ENCODE peak calls at places on chromosomes 1 and 21, in four cellular contexts. A, X, V and F are unnamed samples.

GRCh38 chr1:241022366-241022765 is 334.6 kb downstream of the RGS7 start:
- DNase-seq in A (no peak), V (no peak), X (no peak), F (no peak)

GRCh38 chr21:44930543-44930981 is 9.3 kb upstream of the SLX9 start:
- DNase-seq in V (no peak), A (no peak), X (no peak), F (no peak)

GRCh38 chr1:8428441-8428840 is 110.5 kb downstream of the SLC45A1 start:
- DNase-seq in A (no peak), V (no peak), X (no peak), F (no peak)

GRCh38 chr1:56931686-56932085 is 34.1 kb downstream of the C8B start:
- DNase-seq in V (no peak), X (no peak), A (no peak), F (no peak)

GRCh38 chr1:165397945-165398344 is 41.4 kb upstream of the LMX1A start:
- DNase-seq in A (no peak), V (no peak), X (no peak), F (no peak)

GRCh38 chr1:230509281-230509977 is 83.3 kb upstream of the PGBD5 start:
- DNase-seq in A (no peak), X (no peak), V (no peak), F (no peak)

GRCh38 chr21:16040601-16041000 is 310.8 kb downstream of the USP25 start:
- DNase-seq in A (no peak), V (peak; percentile 2), X (no peak), F (no peak)

GRCh38 chr1:57124768-57125446 is 159.1 kb upstream of the C8B start:
- DNase-seq in V (no peak), X (no peak), A (no peak), F (no peak)

GRCh38 chr1:178020968-178021640 is 51.2 kb upstream of the SEC16B start:
- DNase-seq in V (no peak), A (no peak), X (no peak), F (no peak)

GRCh38 chr1:86825294-86825693 is 88.6 kb downstream of the SELENOF start:
- DNase-seq in X (no peak), A (no peak), V (no peak), F (no peak)

GRCh38 chr21:29190920-29191319 is 60.5 kb downstream of the MAP3K7CL start:
- DNase-seq in A (no peak), X (no peak), V (peak; percentile 29), F (no peak)

GRCh38 chr1:71698186-71698585 is 584.2 kb downstream of the NEGR1 start:
- DNase-seq in A (no peak), X (no peak), V (no peak), F (no peak)

GRCh38 chr1:1891349-1892078 is 627 bp upstream of the GNB1 start:
- DNase-seq in X (peak; percentile 15), V (peak; percentile 42), A (peak; percentile 97), F (no peak)

GRCh38 chr1:1890506-1891348 is at the start of gene GNB1:
- DNase-seq in A (peak; percentile 93), X (peak; percentile 72), V (peak; percentile 70), F (no peak)

GRCh38 chr1:1892763-1893120 is 1.9 kb upstream of the GNB1 start:
- DNase-seq in V (no peak), A (no peak), X (no peak), F (no peak)

GRCh38 chr1:1893291-1893985 is 2.6 kb upstream of the GNB1 start:
- DNase-seq in A (no peak), V (no peak), X (no peak), F (no peak)

DNA sequence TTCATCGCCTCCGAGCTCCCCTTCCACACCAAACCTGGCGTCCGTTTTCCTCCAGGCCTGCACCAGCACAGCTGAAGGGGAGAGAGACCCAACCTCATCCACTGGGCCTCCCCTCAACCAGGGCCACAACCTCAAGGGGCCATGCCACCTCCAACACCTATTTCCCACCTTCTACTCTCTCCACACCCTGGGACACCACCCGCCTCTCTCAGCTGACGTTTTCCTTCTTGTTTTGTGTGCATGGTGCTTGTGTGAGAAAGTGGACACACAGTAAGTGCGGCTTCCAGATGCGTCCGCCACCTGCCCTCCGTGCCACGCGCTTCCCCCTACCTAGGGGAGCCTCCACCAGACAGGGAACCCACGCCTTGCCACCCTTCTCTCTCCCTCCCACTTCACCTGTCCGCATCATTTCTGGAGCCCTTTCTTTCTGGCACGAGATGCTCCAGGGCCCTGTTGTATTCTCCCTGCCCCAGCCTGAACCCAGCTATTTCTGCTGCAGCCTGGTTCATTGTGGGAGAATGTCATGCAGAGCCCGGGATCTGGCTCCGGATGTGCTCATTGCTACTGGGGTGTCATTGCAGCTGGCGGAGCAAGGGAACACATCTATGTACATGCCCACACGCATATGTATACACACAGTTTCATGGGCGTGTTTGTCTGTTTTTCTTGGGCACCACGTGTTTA is 1.3 kb upstream of the GNB1 start:
- DNase-seq in A (no peak), X (no peak), V (no peak), F (no peak)
- TF ChIP-seq TCF7L2 in A (no peak), X (no peak), V (no peak), F (no peak)

DNA sequence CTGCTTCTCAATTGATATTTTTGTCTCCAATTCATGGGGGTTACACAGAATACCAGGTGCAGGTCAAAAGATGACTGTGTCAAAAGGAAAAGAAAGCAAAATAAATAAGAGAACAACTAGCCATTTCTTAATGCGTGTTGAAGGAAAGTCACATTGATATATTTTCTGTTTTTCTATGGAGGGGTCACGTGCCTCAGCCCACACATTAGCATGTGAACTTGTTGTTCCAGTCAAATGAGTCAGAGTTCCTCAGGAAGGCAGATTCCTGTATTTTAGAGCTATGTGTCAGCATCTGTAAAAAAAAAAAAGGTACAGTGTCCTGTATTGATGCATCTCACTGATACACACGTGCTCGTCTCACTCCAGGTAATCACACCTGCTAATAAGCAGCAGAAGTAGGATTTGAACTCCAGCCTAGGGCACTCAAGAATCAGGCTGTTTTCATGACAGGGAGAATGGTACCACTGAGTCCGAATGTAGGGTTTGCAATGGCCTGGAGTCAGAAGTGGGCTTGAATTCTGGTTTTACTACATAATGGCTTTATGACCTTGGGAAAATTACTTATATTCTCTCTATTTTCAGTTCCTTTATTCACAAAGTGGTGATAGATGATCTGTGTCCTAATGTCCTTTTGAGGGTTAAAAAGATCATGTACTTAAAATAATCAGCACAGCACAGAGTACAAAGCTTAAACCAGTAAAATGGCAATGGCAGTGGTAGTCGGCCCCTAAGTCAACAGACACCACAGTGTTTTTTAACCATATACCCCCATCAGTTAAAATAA is 63.9 kb upstream of the HOOK1 start:
- DNase-seq in A (no peak), V (no peak), X (peak; percentile 37), F (no peak)
- TF ChIP-seq TCF7L2 in A (no peak), V (no peak), X (no peak), F (no peak)

DNA sequence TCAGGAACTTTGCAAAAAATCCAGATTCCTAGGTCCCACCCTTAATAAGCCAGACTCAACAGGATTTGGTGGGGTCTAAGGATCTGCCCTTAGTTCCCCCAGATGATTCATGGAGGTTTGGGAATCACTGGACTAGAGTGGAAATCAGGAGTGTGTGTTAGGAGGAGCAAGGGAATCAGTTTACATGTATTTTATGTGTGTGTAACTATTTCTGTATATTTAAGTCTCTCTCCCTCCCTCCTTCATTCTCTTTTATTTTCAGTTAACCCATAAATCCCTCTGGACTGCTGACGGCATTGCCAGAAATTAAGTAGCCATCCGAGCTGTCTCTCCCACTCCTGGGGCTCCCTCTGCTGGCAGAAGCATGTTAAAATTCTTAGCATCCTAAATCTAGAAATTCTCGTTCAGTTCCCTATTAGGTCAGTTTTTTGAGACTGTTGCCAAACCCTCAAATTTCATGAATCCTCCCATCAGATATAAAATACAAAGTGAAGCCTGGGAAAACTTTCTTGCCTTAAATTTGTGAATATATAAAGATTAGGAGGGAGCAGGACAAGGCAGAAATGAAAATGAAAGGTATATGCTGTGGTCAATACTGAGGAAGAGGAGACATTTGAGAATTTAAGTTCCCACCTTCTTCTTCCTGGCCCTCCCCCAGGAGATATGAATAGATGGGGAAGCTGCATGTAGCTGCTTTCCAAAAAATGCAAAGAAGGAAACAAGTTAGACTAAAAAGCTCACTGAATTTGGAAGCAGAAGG is 11.7 kb upstream of the HSD11B1 start:
- DNase-seq in A (peak; percentile 72), V (peak; percentile 54), X (peak; percentile 72), F (peak; percentile 52)
- TF ChIP-seq TCF7L2 in A (no peak), V (no peak), X (no peak), F (no peak)

GRCh38 chr1:84754376-84754672 is 64.1 kb upstream of the SSX2IP start:
- DNase-seq in V (no peak), X (no peak), A (no peak), F (no peak)

GRCh38 chr1:84745857-84746256 is 55.6 kb upstream of the SSX2IP start:
- DNase-seq in A (no peak), X (no peak), V (no peak), F (no peak)

GRCh38 chr1:84750110-84750509 is 59.8 kb upstream of the SSX2IP start:
- DNase-seq in A (no peak), V (no peak), X (no peak), F (no peak)

GRCh38 chr1:84753516-84754375 is 63.5 kb upstream of the SSX2IP start:
- DNase-seq in X (peak; percentile 43), A (peak; percentile 76), V (peak; percentile 31), F (peak; percentile 81)

GRCh38 chr1:84749427-84749826 is 59.2 kb upstream of the SSX2IP start:
- DNase-seq in V (no peak), A (no peak), X (no peak), F (no peak)
- TF ChIP-seq TCF7L2 in V (no peak), A (no peak), X (no peak), F (no peak)